ENCODE peak calls at places on chromosomes 11 and 22, in six cellular contexts. M is mucosa of descending colon; L is fibroblast of lung; A is right lobe of liver; P is CD8-positive, alpha-beta memory T cell; Q is iPS DF 6.9. Z is an unnamed sample.

GRCh38 chr11:33830903-33831648 is 56.8 kb upstream of the FBXO3 start:
- DNase-seq in P (no peak), A (no peak), L (no peak), Q (no peak), M (no peak), Z (no peak)

GRCh38 chr11:124898711-124899110 is 1.0 kb upstream of the ROBO4 start:
- DNase-seq in Q (no peak), P (no peak), L (peak; percentile 79), A (peak; percentile 55), M (no peak), Z (peak; percentile 92)

GRCh38 chr22:20873215-20873614 is 14.4 kb downstream of the SNAP29 start:
- DNase-seq in A (no peak), L (no peak), P (no peak), Q (no peak), M (no peak), Z (no peak)

GRCh38 chr11:59918494-59918893 is 19.7 kb upstream of the OOSP1 start:
- DNase-seq in M (no peak), A (no peak), L (no peak), P (no peak), Q (no peak), Z (peak; percentile 64)

GRCh38 chr11:75035911-75036536 is 47.3 kb downstream of the NEU3 start:
- DNase-seq in P (no peak), A (no peak), Q (no peak), M (peak; percentile 19), L (no peak), Z (peak; percentile 32)

GRCh38 chr11:13229675-13230359 is 47.8 kb upstream of the BMAL1 start:
- DNase-seq in A (no peak), Q (no peak), M (no peak), P (no peak), L (peak; percentile 73), Z (no peak)

GRCh38 chr11:43576834-43577521 is 103.6 kb upstream of the HSD17B12 start:
- DNase-seq in P (no peak), M (peak; percentile 58), L (peak; percentile 55), Q (peak; percentile 87), A (no peak), Z (peak; percentile 59)

GRCh38 chr11:91248199-91248807 is 976.3 kb upstream of the FAT3 start:
- DNase-seq in L (peak; percentile 72), P (no peak), M (peak; percentile 51), A (no peak), Q (no peak), Z (no peak)

GRCh38 chr11:124762624-124763155 is 600 bp upstream of the ESAM start:
- DNase-seq in A (no peak), P (no peak), M (peak; percentile 49), L (no peak), Q (no peak), Z (no peak)

GRCh38 chr11:91952056-91952455 is 272.6 kb upstream of the FAT3 start:
- DNase-seq in A (no peak), P (no peak), Q (no peak), M (no peak), L (no peak), Z (no peak)

GRCh38 chr11:124756753-124757227 is 4.7 kb upstream of the VSIG2 start:
- DNase-seq in P (no peak), L (no peak), M (no peak), Q (no peak), A (no peak), Z (no peak)

GRCh38 chr11:34278175-34278574 is 79.6 kb downstream of the ABTB2 start:
- DNase-seq in P (no peak), Q (no peak), L (no peak), A (no peak), M (no peak), Z (no peak)

GRCh38 chr11:75625970-75626691 is 42.7 kb downstream of the MAP6 start:
- DNase-seq in L (peak; percentile 90), P (no peak), M (peak; percentile 18), Q (no peak), A (no peak), Z (peak; percentile 69)

GRCh38 chr11:64247729-64248531 is 1.2 kb upstream of the PPP1R14B start:
- DNase-seq in M (peak; percentile 20), A (no peak), Q (no peak), P (no peak), L (no peak), Z (no peak)

GRCh38 chr11:63985812-63986155 is 454 bp upstream of the OTUB1 start:
- DNase-seq in Q (no peak), M (peak; percentile 58), L (no peak), P (peak; percentile 76), A (peak; percentile 50), Z (peak; percentile 38)

DNA sequence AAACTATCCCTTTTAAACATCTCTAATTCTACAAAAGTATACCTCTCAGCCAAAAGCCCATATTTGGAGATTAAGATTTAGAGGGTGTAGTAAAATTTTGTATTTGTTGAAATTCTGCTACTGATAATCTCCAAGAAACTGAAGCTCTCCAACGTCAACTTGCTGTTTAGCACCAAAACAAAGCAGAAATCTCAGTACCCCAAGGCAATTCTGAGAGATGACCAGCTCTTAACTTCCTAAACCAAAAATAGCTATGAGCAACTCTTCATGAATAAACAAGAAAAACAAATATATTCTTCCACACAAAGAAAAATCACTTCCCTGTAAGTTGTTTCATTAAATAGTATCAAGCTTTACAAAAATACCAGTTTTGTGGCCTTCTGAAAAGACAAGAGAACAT is 13.3 kb downstream of the RRAS2 start:
- DNase-seq in L (no peak), M (no peak), P (no peak), A (no peak), Q (no peak), Z (no peak)
- H3K9me3 ChIP-seq in L (no peaks in the 10 kb centered on the region), M (no peaks in the 10 kb centered on the region), P (no peaks in the 10 kb centered on the region), A (no peaks in the 10 kb centered on the region), Q (no peaks in the 10 kb centered on the region), Z (no peaks in the 10 kb centered on the region)

GRCh38 chr11:62400281-62400680 is 18.6 kb upstream of the SCGB1A1 start:
- DNase-seq in P (no peak), Q (no peak), L (no peak), A (no peak), M (no peak), Z (no peak)

GRCh38 chr11:62399868-62400245 is 19.0 kb upstream of the SCGB1A1 start:
- DNase-seq in L (no peak), M (no peak), P (no peak), A (no peak), Q (no peak), Z (no peak)

GRCh38 chr11:62399172-62399867 is 19.5 kb upstream of the SCGB1A1 start:
- DNase-seq in L (peak; percentile 44), Q (no peak), A (no peak), M (no peak), P (peak; percentile 19), Z (no peak)

GRCh38 chr11:62395885-62396778 is 22.7 kb upstream of the SCGB1A1 start:
- DNase-seq in A (no peak), Q (no peak), L (no peak), P (no peak), M (no peak), Z (no peak)

GRCh38 chr11:62398011-62398994 is 20.5 kb upstream of the SCGB1A1 start:
- DNase-seq in P (no peak), A (peak; percentile 35), M (no peak), L (peak; percentile 43), Q (no peak), Z (peak; percentile 36)
- H3K4me3 ChIP-seq in P (no peak overlapping the region), A (no peak overlapping the region), M (no peak overlapping the region), L (no peak overlapping the region), Q (no peak overlapping the region), Z (no peak overlapping the region)

GRCh38 chr11:114610550-114610949 is 15.0 kb upstream of the NXPE4 start:
- DNase-seq in Q (no peak), L (no peak), M (no peak), A (no peak), P (no peak), Z (no peak)

GRCh38 chr11:114610984-114611944 is 15.7 kb upstream of the NXPE4 start:
- DNase-seq in A (no peak), M (peak; percentile 1), L (peak; percentile 1), P (no peak), Q (no peak), Z (no peak)

GRCh38 chr11:114615448-114616361 is 20.1 kb upstream of the NXPE4 start:
- DNase-seq in Q (no peak), A (no peak), L (no peak), M (peak; percentile 1), P (no peak), Z (no peak)

GRCh38 chr11:114614127-114614720 is 18.6 kb upstream of the NXPE4 start:
- DNase-seq in Q (no peak), P (no peak), L (no peak), M (peak; percentile 1), A (no peak), Z (no peak)

DNA sequence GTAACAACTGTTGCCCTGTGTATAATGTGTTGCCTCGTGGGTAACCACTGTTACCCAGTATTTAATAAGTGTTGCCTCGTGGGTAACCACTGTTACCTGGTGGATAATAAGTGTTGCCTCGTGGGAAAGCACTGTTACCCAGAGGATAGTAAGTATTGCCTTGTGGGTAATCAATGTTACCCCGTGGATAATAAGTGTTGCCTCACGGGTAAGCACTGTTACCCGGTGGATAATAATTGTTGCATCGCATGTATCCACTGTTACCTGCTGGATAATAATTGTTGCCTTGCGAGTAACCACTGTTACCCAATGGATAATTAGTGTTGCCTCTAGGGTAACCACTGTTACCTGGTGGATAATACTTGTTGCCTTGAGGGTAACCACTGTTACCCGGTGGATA is 17.1 kb upstream of the NXPE4 start:
- DNase-seq in Q (no peak), A (no peak), L (no peak), M (no peak), P (no peak), Z (no peak)
- H3K9me3 ChIP-seq in Q (no peaks in the 10 kb centered on the region), A (no peaks in the 10 kb centered on the region), L (no peaks in the 10 kb centered on the region), M (peaks cover 13% of the 10 kb centered on the region), P (no peaks in the 10 kb centered on the region), Z (no peaks in the 10 kb centered on the region)

GRCh38 chr11:126419801-126420729 is 64.6 kb downstream of the ST3GAL4 start:
- DNase-seq in M (no peak), A (no peak), Q (no peak), P (no peak), L (peak; percentile 36), Z (no peak)

GRCh38 chr11:126423154-126423553 is 67.7 kb downstream of the ST3GAL4 start:
- DNase-seq in L (no peak), P (no peak), A (no peak), Q (no peak), M (peak; percentile 71), Z (no peak)

GRCh38 chr11:126422446-126422845 is 67.0 kb downstream of the ST3GAL4 start:
- DNase-seq in M (no peak), P (no peak), L (no peak), Q (no peak), A (no peak), Z (no peak)

GRCh38 chr11:126420730-126421083 is 65.2 kb downstream of the ST3GAL4 start:
- DNase-seq in L (no peak), P (no peak), M (no peak), A (no peak), Q (no peak), Z (no peak)

DNA sequence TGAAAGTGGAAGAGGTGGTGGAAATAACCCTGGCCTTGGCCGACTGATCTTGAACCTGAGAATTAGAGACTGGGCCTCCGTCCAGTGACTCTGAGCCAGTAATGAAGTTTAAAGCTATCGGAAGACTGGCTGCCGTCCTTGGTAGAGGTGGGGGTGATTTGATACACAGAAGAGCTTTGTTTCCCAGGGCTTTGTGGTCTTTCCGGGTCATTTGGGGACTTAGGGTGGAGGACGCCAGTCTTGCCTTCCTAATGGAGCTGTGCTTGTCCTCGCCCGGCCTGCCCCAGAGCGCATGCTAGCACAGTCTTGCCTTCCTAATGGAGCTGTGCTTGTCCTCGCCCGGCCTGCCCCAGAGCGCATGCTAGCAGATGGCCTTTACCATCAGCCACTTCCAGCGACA is 65.8 kb downstream of the ST3GAL4 start:
- DNase-seq in M (no peak), P (no peak), A (no peak), L (no peak), Q (no peak), Z (no peak)
- H3K4me3 ChIP-seq in M (no peak overlapping the region), P (no peak overlapping the region), A (no peak overlapping the region), L (no peak overlapping the region), Q (no peak overlapping the region), Z (no peak overlapping the region)